ENCODE peak calls at places on chromosomes 6 and 20, in ten cellular contexts. One of them, this sample, is unnamed.

GRCh38 chr20:10553326-10553984 is 118.3 kb downstream of the SLX4IP start:
- DNase-seq in endodermal cell: peak
- DNase-seq in mesendoderm: peak
- DNase-seq in AG04450: peak
- DNase-seq in IMR-90: peak
- DNase-seq in NCI-H1417: peak
- DNase-seq in activated T-helper 1 cell treated with anti-CD3 and anti-CD28 coated beads, Interleukin-2, amount 50 U/mL, for 16 hours: no peak
- DNase-seq in SK-N-DZ: peak
- DNase-seq in AG08396: peak
- DNase-seq in ACHN: peak
- DNase-seq in this sample: peak

GRCh38 chr6:169266746-169267629 is 13.3 kb upstream of the THBS2 start:
- DNase-seq in endodermal cell: no peak
- DNase-seq in mesendoderm: no peak
- DNase-seq in AG04450: no peak
- DNase-seq in IMR-90: peak
- DNase-seq in NCI-H1417: no peak
- DNase-seq in activated T-helper 1 cell treated with anti-CD3 and anti-CD28 coated beads, Interleukin-2, amount 50 U/mL, for 16 hours: no peak
- DNase-seq in SK-N-DZ: no peak
- DNase-seq in AG08396: no peak
- DNase-seq in ACHN: no peak
- DNase-seq in this sample: no peak

GRCh38 chr6:65259080-65259479 is 447.9 kb downstream of the EYS start:
- DNase-seq in endodermal cell: no peak
- DNase-seq in mesendoderm: peak
- DNase-seq in AG04450: peak
- DNase-seq in IMR-90: peak
- DNase-seq in NCI-H1417: no peak
- DNase-seq in activated T-helper 1 cell treated with anti-CD3 and anti-CD28 coated beads, Interleukin-2, amount 50 U/mL, for 16 hours: no peak
- DNase-seq in SK-N-DZ: peak
- DNase-seq in AG08396: peak
- DNase-seq in ACHN: peak
- DNase-seq in this sample: no peak

GRCh38 chr6:108127826-108128225 is 38.0 kb upstream of the NR2E1 start:
- DNase-seq in endodermal cell: no peak
- DNase-seq in mesendoderm: no peak
- DNase-seq in AG04450: no peak
- DNase-seq in IMR-90: no peak
- DNase-seq in NCI-H1417: no peak
- DNase-seq in activated T-helper 1 cell treated with anti-CD3 and anti-CD28 coated beads, Interleukin-2, amount 50 U/mL, for 16 hours: no peak
- DNase-seq in SK-N-DZ: no peak
- DNase-seq in AG08396: peak
- DNase-seq in ACHN: no peak
- DNase-seq in this sample: no peak

GRCh38 chr6:12384417-12384912 is 94.3 kb downstream of the EDN1 start:
- DNase-seq in endodermal cell: no peak
- DNase-seq in mesendoderm: no peak
- DNase-seq in AG04450: no peak
- DNase-seq in IMR-90: no peak
- DNase-seq in NCI-H1417: no peak
- DNase-seq in activated T-helper 1 cell treated with anti-CD3 and anti-CD28 coated beads, Interleukin-2, amount 50 U/mL, for 16 hours: no peak
- DNase-seq in SK-N-DZ: no peak
- DNase-seq in AG08396: no peak
- DNase-seq in ACHN: no peak
- DNase-seq in this sample: no peak

GRCh38 chr6:35498407-35499045 is 1.6 kb upstream of the TEAD3 start:
- DNase-seq in endodermal cell: peak
- DNase-seq in mesendoderm: peak
- DNase-seq in AG04450: no peak
- DNase-seq in IMR-90: no peak
- DNase-seq in NCI-H1417: no peak
- DNase-seq in activated T-helper 1 cell treated with anti-CD3 and anti-CD28 coated beads, Interleukin-2, amount 50 U/mL, for 16 hours: no peak
- DNase-seq in SK-N-DZ: no peak
- DNase-seq in AG08396: no peak
- DNase-seq in ACHN: no peak
- DNase-seq in this sample: no peak

GRCh38 chr20:46872315-46873211 is 22.1 kb upstream of the EYA2 start:
- DNase-seq in endodermal cell: no peak
- DNase-seq in mesendoderm: no peak
- DNase-seq in AG04450: no peak
- DNase-seq in IMR-90: peak
- DNase-seq in NCI-H1417: no peak
- DNase-seq in activated T-helper 1 cell treated with anti-CD3 and anti-CD28 coated beads, Interleukin-2, amount 50 U/mL, for 16 hours: no peak
- DNase-seq in SK-N-DZ: no peak
- DNase-seq in AG08396: peak
- DNase-seq in ACHN: no peak
- DNase-seq in this sample: no peak

GRCh38 chr6:158818008-158818579 is 1.1 kb downstream of the EZR start:
- DNase-seq in endodermal cell: peak
- DNase-seq in mesendoderm: peak
- DNase-seq in AG04450: no peak
- DNase-seq in IMR-90: peak
- DNase-seq in NCI-H1417: peak
- DNase-seq in activated T-helper 1 cell treated with anti-CD3 and anti-CD28 coated beads, Interleukin-2, amount 50 U/mL, for 16 hours: peak
- DNase-seq in SK-N-DZ: peak
- DNase-seq in AG08396: peak
- DNase-seq in ACHN: peak
- DNase-seq in this sample: peak

GRCh38 chr20:50353289-50353961 is 156.8 kb upstream of the PTPN1 start:
- DNase-seq in endodermal cell: no peak
- DNase-seq in mesendoderm: no peak
- DNase-seq in AG04450: no peak
- DNase-seq in IMR-90: no peak
- DNase-seq in NCI-H1417: no peak
- DNase-seq in activated T-helper 1 cell treated with anti-CD3 and anti-CD28 coated beads, Interleukin-2, amount 50 U/mL, for 16 hours: no peak
- DNase-seq in SK-N-DZ: no peak
- DNase-seq in AG08396: no peak
- DNase-seq in ACHN: no peak
- DNase-seq in this sample: no peak

GRCh38 chr20:60334936-60335335 is 376.7 kb downstream of the CDH26 start:
- DNase-seq in endodermal cell: no peak
- DNase-seq in mesendoderm: no peak
- DNase-seq in AG04450: no peak
- DNase-seq in IMR-90: no peak
- DNase-seq in NCI-H1417: no peak
- DNase-seq in activated T-helper 1 cell treated with anti-CD3 and anti-CD28 coated beads, Interleukin-2, amount 50 U/mL, for 16 hours: no peak
- DNase-seq in SK-N-DZ: no peak
- DNase-seq in AG08396: no peak
- DNase-seq in ACHN: no peak
- DNase-seq in this sample: no peak

GRCh38 chr6:8139451-8139850 is 37.1 kb upstream of the EEF1E1 start:
- DNase-seq in endodermal cell: no peak
- DNase-seq in mesendoderm: no peak
- DNase-seq in AG04450: no peak
- DNase-seq in IMR-90: no peak
- DNase-seq in NCI-H1417: no peak
- DNase-seq in activated T-helper 1 cell treated with anti-CD3 and anti-CD28 coated beads, Interleukin-2, amount 50 U/mL, for 16 hours: no peak
- DNase-seq in SK-N-DZ: no peak
- DNase-seq in AG08396: no peak
- DNase-seq in ACHN: no peak
- DNase-seq in this sample: no peak

GRCh38 chr6:39684790-39685485 is 40.3 kb downstream of the KIF6 start:
- DNase-seq in endodermal cell: no peak
- DNase-seq in mesendoderm: peak
- DNase-seq in AG04450: no peak
- DNase-seq in IMR-90: peak
- DNase-seq in NCI-H1417: no peak
- DNase-seq in activated T-helper 1 cell treated with anti-CD3 and anti-CD28 coated beads, Interleukin-2, amount 50 U/mL, for 16 hours: no peak
- DNase-seq in SK-N-DZ: no peak
- DNase-seq in AG08396: peak
- DNase-seq in ACHN: no peak
- DNase-seq in this sample: no peak

GRCh38 chr6:14499804-14500203 is 382.2 kb downstream of the CD83 start:
- DNase-seq in endodermal cell: peak
- DNase-seq in mesendoderm: peak
- DNase-seq in AG04450: peak
- DNase-seq in IMR-90: peak
- DNase-seq in NCI-H1417: no peak
- DNase-seq in activated T-helper 1 cell treated with anti-CD3 and anti-CD28 coated beads, Interleukin-2, amount 50 U/mL, for 16 hours: no peak
- DNase-seq in SK-N-DZ: no peak
- DNase-seq in AG08396: peak
- DNase-seq in ACHN: no peak
- DNase-seq in this sample: no peak

GRCh38 chr20:63847374-63848002 is 13.8 kb upstream of the ABHD16B start:
- DNase-seq in endodermal cell: peak
- DNase-seq in mesendoderm: peak
- DNase-seq in AG04450: no peak
- DNase-seq in IMR-90: no peak
- DNase-seq in NCI-H1417: no peak
- DNase-seq in activated T-helper 1 cell treated with anti-CD3 and anti-CD28 coated beads, Interleukin-2, amount 50 U/mL, for 16 hours: no peak
- DNase-seq in SK-N-DZ: no peak
- DNase-seq in AG08396: no peak
- DNase-seq in ACHN: no peak
- DNase-seq in this sample: no peak

This sample was measured in ascending aorta.